ENCODE peak calls at places on chromosomes 6 and 20, in five cellular contexts. H is iPS-NIHi11; W is stimulated activated CD8-positive, alpha-beta memory T cell treated with anti-CD3 and anti-CD28 coated beads, Interleukin-15, amount 100 ng/mL, for 4 hours; K is hepatocyte; A is NCI-H1105. B is an unnamed sample.

GRCh38 chr6:152154559-152155356 is 347.3 kb downstream of the ESR1 start:
- DNase-seq in H (no peak), W (no peak), A (no peak), K (no peak), B (no peak)

GRCh38 chr20:5627463-5628050 is 122.6 kb upstream of the SHLD1 start:
- DNase-seq in A (no peak), K (no peak), W (no peak), H (no peak), B (no peak)

GRCh38 chr6:12313992-12314589 is 23.9 kb downstream of the EDN1 start:
- DNase-seq in A (no peak), H (no peak), W (no peak), K (no peak), B (no peak)

GRCh38 chr20:49877254-49877990 is 37.9 kb downstream of the SPATA2 start:
- DNase-seq in A (no peak), K (no peak), W (no peak), H (no peak), B (no peak)

GRCh38 chr6:90219168-90219985 is 77.3 kb downstream of the BACH2 start:
- DNase-seq in K (peak), A (peak), W (no peak), H (peak), B (no peak)

GRCh38 chr6:15462717-15463525 is 199.9 kb downstream of the DTNBP1 start:
- DNase-seq in W (no peak), A (no peak), H (no peak), K (no peak), B (no peak)

GRCh38 chr6:6661684-6662083 is 73.2 kb downstream of the LY86 start:
- DNase-seq in A (peak), K (peak), W (no peak), H (no peak), B (peak)

GRCh38 chr20:23092861-23093543 is 6.9 kb upstream of the CD93 start:
- DNase-seq in H (no peak), A (no peak), K (no peak), W (no peak), B (no peak)

GRCh38 chr20:48212806-48213509 is 427.7 kb upstream of the SULF2 start:
- DNase-seq in K (no peak), W (no peak), A (no peak), H (no peak), B (no peak)

GRCh38 chr20:62301111-62301668 is 1.6 kb upstream of the ADRM1 start:
- DNase-seq in K (no peak), H (no peak), A (no peak), W (no peak), B (no peak)

GRCh38 chr6:3183071-3183470 is 25.7 kb upstream of the TUBB2A start:
- DNase-seq in W (no peak), A (no peak), K (no peak), H (no peak), B (no peak)